ENCODE peak calls at places on chromosomes 4 and X, in six cellular contexts. T is GDM1, R is T-cell, L is H9, Q is SJSA1, C is AG09319. H is an unnamed sample.

GRCh38 chr4:40500781-40501180 is 128.9 kb downstream of the RBM47 start:
- DNase-seq in C (no peak), Q (no peak), R (no peak), L (no peak), T (no peak), H (no peak)

GRCh38 chrX:111555559-111555958 is 44.1 kb downstream of the SERTM2 start:
- DNase-seq in T (no peak), R (no peak), L (peak; percentile 62), Q (no peak), C (no peak), H (no peak)

GRCh38 chr4:124427095-124427767 is 285.3 kb downstream of the ANKRD50 start:
- DNase-seq in Q (no peak), C (no peak), L (no peak), R (no peak), T (no peak), H (no peak)

GRCh38 chr4:98345838-98346237 is 84.7 kb downstream of the RAP1GDS1 start:
- DNase-seq in T (no peak), R (no peak), C (no peak), Q (no peak), L (no peak), H (no peak)

GRCh38 chr4:161256172-161256571 is 907.6 kb downstream of the FSTL5 start:
- DNase-seq in T (no peak), L (no peak), C (no peak), Q (no peak), R (no peak), H (no peak)

GRCh38 chrX:45842207-45842900 is 641.7 kb upstream of the DIPK2B start:
- DNase-seq in R (no peak), T (no peak), Q (no peak), L (no peak), C (no peak), H (no peak)

GRCh38 chr4:132332932-132333722 is 816.0 kb upstream of the PCDH10 start:
- DNase-seq in T (no peak), C (no peak), Q (no peak), R (no peak), L (no peak), H (no peak)

GRCh38 chr4:17335371-17335770 is 176.5 kb downstream of the QDPR start:
- DNase-seq in L (no peak), T (no peak), Q (no peak), R (no peak), C (no peak), H (no peak)

GRCh38 chr4:8515316-8516060 is 64.7 kb upstream of the GPR78 start:
- DNase-seq in Q (peak; percentile 74), T (no peak), L (no peak), C (no peak), R (no peak), H (no peak)

GRCh38 chr4:15002659-15003440 is 569 bp downstream of the CPEB2 start:
- DNase-seq in C (no peak), R (peak; percentile 77), L (peak; percentile 63), T (peak; percentile 75), Q (peak; percentile 52), H (no peak)

GRCh38 chrX:106168107-106168506 is at the start of gene PWWP3B:
- DNase-seq in C (no peak), Q (no peak), T (no peak), L (peak; percentile 62), R (no peak), H (no peak)

GRCh38 chr4:52102587-52102986 is 51.5 kb downstream of the SPATA18 start:
- DNase-seq in C (no peak), Q (no peak), L (no peak), R (no peak), T (no peak), H (no peak)

GRCh38 chr4:3486556-3487270 is 23.6 kb downstream of the DOK7 start:
- DNase-seq in L (no peak), R (no peak), Q (no peak), C (no peak), T (no peak), H (no peak)

GRCh38 chr4:168449740-168450442 is 30.4 kb downstream of the DDX60L start:
- DNase-seq in Q (no peak), R (no peak), L (no peak), C (no peak), T (no peak), H (peak; percentile 18)

GRCh38 chr4:21113496-21114213 is 413.4 kb downstream of the PACRGL start:
- DNase-seq in C (no peak), L (no peak), R (no peak), Q (no peak), T (no peak), H (no peak)

GRCh38 chr4:110088670-110089069 is 109.7 kb downstream of the ELOVL6 start:
- DNase-seq in L (no peak), R (no peak), Q (no peak), C (peak; percentile 22), T (no peak), H (peak; percentile 31)

GRCh38 chr4:75634281-75634680 is 4.0 kb upstream of the CDKL2 start:
- DNase-seq in C (no peak), Q (no peak), R (no peak), T (no peak), L (no peak), H (no peak)

GRCh38 chr4:186102931-186103330 is 1.6 kb upstream of the FAM149A start:
- DNase-seq in L (no peak), Q (no peak), R (no peak), T (no peak), C (no peak), H (no peak)

GRCh38 chr4:5976921-5977320 is 41.3 kb downstream of the C4orf50 start:
- DNase-seq in R (no peak), Q (no peak), C (no peak), T (no peak), L (peak; percentile 19), H (no peak)

GRCh38 chr4:82951196-82951595 is 50.7 kb downstream of the THAP9 start:
- DNase-seq in T (no peak), L (no peak), C (no peak), R (no peak), Q (no peak), H (no peak)

GRCh38 chrX:105701310-105702052 is 120.9 kb upstream of the NRK start:
- DNase-seq in R (no peak), C (no peak), T (no peak), Q (no peak), L (no peak), H (no peak)

GRCh38 chr4:66331761-66332160 is 661.5 kb upstream of the EPHA5 start:
- DNase-seq in C (no peak), R (no peak), L (no peak), T (no peak), Q (no peak), H (peak; percentile 46)

GRCh38 chr4:182354867-182355266 is 111.7 kb downstream of the TENM3 start:
- DNase-seq in C (no peak), T (no peak), R (no peak), L (no peak), Q (no peak), H (peak; percentile 54)

GRCh38 chrX:41047878-41048534 is 37.2 kb upstream of the USP9X start:
- DNase-seq in T (no peak), L (no peak), R (no peak), Q (no peak), C (no peak), H (no peak)

GRCh38 chr4:25970241-25970675 is 56.2 kb downstream of the SMIM20 start:
- DNase-seq in C (no peak), Q (no peak), T (no peak), R (no peak), L (no peak), H (no peak)

GRCh38 chr4:176939445-176939844 is 146.7 kb upstream of the VEGFC start:
- DNase-seq in Q (no peak), C (no peak), T (no peak), L (no peak), R (no peak), H (no peak)

GRCh38 chr4:126907389-126907788 is 725.4 kb upstream of the INTU start:
- DNase-seq in R (no peak), C (no peak), Q (no peak), L (no peak), T (no peak), H (no peak)

GRCh38 chr4:32525420-32525819 is 1805.3 kb downstream of the PCDH7 start:
- DNase-seq in Q (no peak), R (no peak), L (no peak), T (no peak), C (no peak), H (no peak)

GRCh38 chr4:29309050-29309449 is 1411.1 kb upstream of the PCDH7 start:
- DNase-seq in C (no peak), T (no peak), R (no peak), L (no peak), Q (no peak), H (no peak)

GRCh38 chrX:136725446-136726104 is 55.2 kb downstream of the ARHGEF6 start:
- DNase-seq in R (no peak), L (no peak), C (no peak), T (no peak), Q (no peak), H (peak; percentile 31)

GRCh38 chr4:79823148-79823763 is 249.8 kb downstream of the ANTXR2 start:
- DNase-seq in T (no peak), R (no peak), L (no peak), C (no peak), Q (no peak), H (no peak)

GRCh38 chr4:2284934-2285664 is 23.2 kb upstream of the MXD4 start:
- DNase-seq in R (no peak), L (no peak), Q (no peak), C (no peak), T (peak; percentile 28), H (peak; percentile 16)

GRCh38 chr4:128787509-128788311 is 21.8 kb upstream of the JADE1 start:
- DNase-seq in Q (no peak), L (no peak), R (no peak), C (no peak), T (no peak), H (no peak)

GRCh38 chr4:784401-785331 is 41.3 kb downstream of the CPLX1 start:
- DNase-seq in C (no peak), Q (no peak), L (no peak), R (no peak), T (no peak), H (no peak)

GRCh38 chr4:140603286-140603685 is 34.5 kb upstream of the UCP1 start:
- DNase-seq in L (no peak), T (no peak), R (no peak), C (no peak), Q (no peak), H (no peak)

GRCh38 chr4:55249476-55249875 is 96.6 kb upstream of the SRD5A3 start:
- DNase-seq in T (no peak), R (no peak), L (no peak), Q (no peak), C (no peak), H (no peak)

GRCh38 chr4:36004231-36004851 is 240.0 kb downstream of the ARAP2 start:
- DNase-seq in T (no peak), R (no peak), C (no peak), L (no peak), Q (no peak), H (no peak)

GRCh38 chrX:22323541-22323940 is 50.8 kb downstream of the CBLL2 start:
- DNase-seq in T (no peak), R (no peak), C (peak; percentile 11), L (no peak), Q (peak; percentile 60), H (peak; percentile 5)